ENCODE peak calls at places on chromosome 19, in six cellular contexts. One of them, this sample, is unnamed.

GRCh38 chr19:49425922-49426592 is 869 bp downstream of the GFY start:
- DNase-seq in psoas muscle: no peak
- DNase-seq in heart left ventricle: no peak
- DNase-seq in fibroblast of mammary gland: peak
- DNase-seq in body of pancreas: no peak
- DNase-seq in AG10803: no peak
- DNase-seq in this sample: no peak

GRCh38 chr19:53007200-53008054 is 6.3 kb upstream of the ERVV-1 start:
- DNase-seq in psoas muscle: no peak
- DNase-seq in heart left ventricle: no peak
- DNase-seq in fibroblast of mammary gland: no peak
- DNase-seq in body of pancreas: no peak
- DNase-seq in AG10803: no peak
- DNase-seq in this sample: no peak

GRCh38 chr19:8113017-8113416 is 36.4 kb downstream of the FBN3 start:
- DNase-seq in psoas muscle: no peak
- DNase-seq in heart left ventricle: no peak
- DNase-seq in fibroblast of mammary gland: no peak
- DNase-seq in body of pancreas: no peak
- DNase-seq in AG10803: no peak
- DNase-seq in this sample: no peak

GRCh38 chr19:47781590-47782318 is 3.3 kb downstream of the SELENOW start:
- DNase-seq in psoas muscle: peak
- DNase-seq in heart left ventricle: peak
- DNase-seq in fibroblast of mammary gland: no peak
- DNase-seq in body of pancreas: peak
- DNase-seq in AG10803: peak
- DNase-seq in this sample: no peak

GRCh38 chr19:40908981-40909380 is 26.9 kb upstream of the CYP2A7 start:
- DNase-seq in psoas muscle: no peak
- DNase-seq in heart left ventricle: no peak
- DNase-seq in fibroblast of mammary gland: no peak
- DNase-seq in body of pancreas: peak
- DNase-seq in AG10803: no peak
- DNase-seq in this sample: no peak

GRCh38 chr19:18349524-18350128 is 9.2 kb downstream of the PGPEP1 start:
- DNase-seq in psoas muscle: peak
- DNase-seq in heart left ventricle: peak
- DNase-seq in fibroblast of mammary gland: peak
- DNase-seq in body of pancreas: peak
- DNase-seq in AG10803: peak
- DNase-seq in this sample: no peak

GRCh38 chr19:34173145-34173956 is 1.0 kb downstream of the LSM14A start:
- DNase-seq in psoas muscle: peak
- DNase-seq in heart left ventricle: peak
- DNase-seq in fibroblast of mammary gland: peak
- DNase-seq in body of pancreas: peak
- DNase-seq in AG10803: peak
- DNase-seq in this sample: no peak

GRCh38 chr19:6707658-6708018 is 12.8 kb downstream of the C3 start:
- DNase-seq in psoas muscle: no peak
- DNase-seq in heart left ventricle: no peak
- DNase-seq in fibroblast of mammary gland: no peak
- DNase-seq in body of pancreas: no peak
- DNase-seq in AG10803: no peak
- DNase-seq in this sample: no peak

GRCh38 chr19:1318678-1319471 is 33.2 kb downstream of the EFNA2 start:
- DNase-seq in psoas muscle: no peak
- DNase-seq in heart left ventricle: no peak
- DNase-seq in fibroblast of mammary gland: no peak
- DNase-seq in body of pancreas: no peak
- DNase-seq in AG10803: no peak
- DNase-seq in this sample: no peak

GRCh38 chr19:5881543-5882299 is 11.4 kb upstream of the FUT5 start:
- DNase-seq in psoas muscle: no peak
- DNase-seq in heart left ventricle: no peak
- DNase-seq in fibroblast of mammary gland: no peak
- DNase-seq in body of pancreas: no peak
- DNase-seq in AG10803: no peak
- DNase-seq in this sample: no peak

GRCh38 chr19:29834991-29835390 is 23.2 kb downstream of the CCNE1 start:
- DNase-seq in psoas muscle: no peak
- DNase-seq in heart left ventricle: no peak
- DNase-seq in fibroblast of mammary gland: no peak
- DNase-seq in body of pancreas: no peak
- DNase-seq in AG10803: no peak
- DNase-seq in this sample: no peak

GRCh38 chr19:18417250-18418033 is 1.8 kb upstream of the SSBP4 start:
- DNase-seq in psoas muscle: peak
- DNase-seq in heart left ventricle: peak
- DNase-seq in fibroblast of mammary gland: peak
- DNase-seq in body of pancreas: peak
- DNase-seq in AG10803: peak
- DNase-seq in this sample: no peak

GRCh38 chr19:57004418-57004817 is 115.4 kb upstream of the USP29 start:
- DNase-seq in psoas muscle: no peak
- DNase-seq in heart left ventricle: no peak
- DNase-seq in fibroblast of mammary gland: no peak
- DNase-seq in body of pancreas: no peak
- DNase-seq in AG10803: no peak
- DNase-seq in this sample: no peak
- H3K4me3 ChIP-seq in psoas muscle: no peak
- H3K4me3 ChIP-seq in heart left ventricle: no peak
- H3K4me3 ChIP-seq in fibroblast of mammary gland: no peak
- H3K4me3 ChIP-seq in body of pancreas: no peak
- H3K4me3 ChIP-seq in AG10803: no peak
- H3K4me3 ChIP-seq in this sample: no peak

GRCh38 chr19:35729021-35729420 is 11.2 kb downstream of the KMT2B start:
- DNase-seq in psoas muscle: no peak
- DNase-seq in heart left ventricle: no peak
- DNase-seq in fibroblast of mammary gland: no peak
- DNase-seq in body of pancreas: no peak
- DNase-seq in AG10803: no peak
- DNase-seq in this sample: no peak
- TF ChIP-seq CTCF in psoas muscle: no peak
- TF ChIP-seq CTCF in heart left ventricle: no peak
- TF ChIP-seq CTCF in fibroblast of mammary gland: no peak
- TF ChIP-seq CTCF in body of pancreas: no peak
- TF ChIP-seq CTCF in AG10803: no peak
- TF ChIP-seq CTCF in this sample: no peak

GRCh38 chr19:2613507-2614295 is 88.8 kb downstream of the GNG7 start:
- DNase-seq in psoas muscle: no peak
- DNase-seq in heart left ventricle: no peak
- DNase-seq in fibroblast of mammary gland: peak
- DNase-seq in body of pancreas: peak
- DNase-seq in AG10803: peak
- DNase-seq in this sample: no peak
- H3K4me3 ChIP-seq in psoas muscle: no peak
- H3K4me3 ChIP-seq in heart left ventricle: no peak
- H3K4me3 ChIP-seq in fibroblast of mammary gland: no peak
- H3K4me3 ChIP-seq in body of pancreas: no peak
- H3K4me3 ChIP-seq in AG10803: no peak
- H3K4me3 ChIP-seq in this sample: no peak

GRCh38 chr19:58024661-58025060 is 9.2 kb upstream of the ZSCAN1 start:
- DNase-seq in psoas muscle: no peak
- DNase-seq in heart left ventricle: no peak
- DNase-seq in fibroblast of mammary gland: no peak
- DNase-seq in body of pancreas: no peak
- DNase-seq in AG10803: no peak
- DNase-seq in this sample: no peak

GRCh38 chr19:58020985-58021384 is 12.8 kb upstream of the ZSCAN1 start:
- DNase-seq in psoas muscle: no peak
- DNase-seq in heart left ventricle: no peak
- DNase-seq in fibroblast of mammary gland: no peak
- DNase-seq in body of pancreas: no peak
- DNase-seq in AG10803: no peak
- DNase-seq in this sample: no peak

GRCh38 chr19:58022283-58022660 is 11.6 kb upstream of the ZSCAN1 start:
- DNase-seq in psoas muscle: no peak
- DNase-seq in heart left ventricle: no peak
- DNase-seq in fibroblast of mammary gland: no peak
- DNase-seq in body of pancreas: no peak
- DNase-seq in AG10803: no peak
- DNase-seq in this sample: no peak

GRCh38 chr19:58020129-58020528 is 13.7 kb upstream of the ZSCAN1 start:
- DNase-seq in psoas muscle: no peak
- DNase-seq in heart left ventricle: no peak
- DNase-seq in fibroblast of mammary gland: no peak
- DNase-seq in body of pancreas: no peak
- DNase-seq in AG10803: no peak
- DNase-seq in this sample: no peak

DNA sequence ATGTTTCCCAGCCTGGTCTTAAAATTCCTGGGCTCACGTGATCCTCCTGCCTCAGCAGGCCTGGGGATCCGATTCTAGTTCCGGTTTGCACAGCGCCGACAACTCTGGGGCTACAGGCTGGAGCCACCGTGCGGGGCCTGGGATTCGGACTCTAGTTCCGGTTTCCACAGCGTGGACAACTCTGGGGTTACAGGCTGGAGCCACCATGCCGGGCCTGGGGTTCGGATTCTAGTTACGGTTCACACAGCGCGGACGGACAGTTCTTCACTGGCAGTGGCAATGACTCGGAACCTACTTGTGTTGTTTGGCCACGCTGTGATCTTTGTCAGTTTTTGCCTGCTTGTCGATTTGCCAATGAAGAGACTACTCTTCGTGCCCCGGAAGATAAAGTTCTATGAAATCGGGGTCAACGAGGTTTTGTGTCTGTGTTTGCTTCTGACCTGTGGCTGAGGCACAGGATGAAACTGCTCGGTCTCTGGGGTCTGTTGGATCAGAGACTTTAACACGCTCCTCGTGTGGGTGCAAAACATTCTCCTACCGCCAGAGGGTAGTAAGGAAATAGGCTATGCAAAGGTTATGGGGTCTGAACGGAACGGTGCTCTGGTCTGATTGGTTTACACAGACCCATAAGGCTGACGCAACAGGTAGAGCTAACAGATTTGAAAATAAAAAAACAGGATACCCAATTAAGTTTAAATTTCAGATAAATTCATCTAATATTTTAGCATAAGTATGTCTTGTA is 12.1 kb upstream of the ZSCAN1 start:
- DNase-seq in psoas muscle: no peak
- DNase-seq in heart left ventricle: peak
- DNase-seq in fibroblast of mammary gland: peak
- DNase-seq in body of pancreas: peak
- DNase-seq in AG10803: peak
- DNase-seq in this sample: no peak
- TF ChIP-seq CTCF in psoas muscle: peak
- TF ChIP-seq CTCF in heart left ventricle: peak
- TF ChIP-seq CTCF in fibroblast of mammary gland: peak
- TF ChIP-seq CTCF in body of pancreas: peak
- TF ChIP-seq CTCF in AG10803: peak
- TF ChIP-seq CTCF in this sample: peak

This sample was measured in retinal pigment epithelial cell.